ENCODE peak calls at places on chromosome 3, in five cellular contexts. S is G401, P is MCF 10A, A is cardiac fibroblast, H is foreskin fibroblast. M is an unnamed sample.

GRCh38 chr3:15636028-15636709 is 34.6 kb downstream of the BTD start:
- DNase-seq in P (peak; percentile 84), H (peak; percentile 95), S (no peak), A (peak; percentile 90), M (peak; percentile 89)

GRCh38 chr3:10198761-10199688 is 34.3 kb downstream of the IRAK2 start:
- DNase-seq in A (peak; percentile 71), H (no peak), S (no peak), P (peak; percentile 85), M (no peak)

GRCh38 chr3:171871392-171872274 is 28.5 kb downstream of the TMEM212 start:
- DNase-seq in S (no peak), P (no peak), H (no peak), A (no peak), M (no peak)

GRCh38 chr3:51671090-51672082 is at the start of gene TEX264:
- DNase-seq in P (peak; percentile 78), A (peak; percentile 90), H (peak; percentile 90), S (peak; percentile 90), M (peak; percentile 88)

GRCh38 chr3:61645148-61645547 is 83.8 kb downstream of the PTPRG start:
- DNase-seq in H (no peak), P (no peak), S (no peak), A (no peak), M (no peak)

GRCh38 chr3:133264920-133265319 is 134.9 kb upstream of the BFSP2 start:
- DNase-seq in H (peak; percentile 66), P (no peak), A (no peak), S (no peak), M (no peak)

GRCh38 chr3:112132975-112133448 is at the start of gene GCSAM:
- DNase-seq in A (no peak), S (no peak), P (peak; percentile 80), H (no peak), M (no peak)

GRCh38 chr3:138479355-138479964 is 45.0 kb downstream of the ESYT3 start:
- DNase-seq in H (peak; percentile 47), S (peak; percentile 20), A (peak; percentile 64), P (peak; percentile 62), M (peak; percentile 30)

GRCh38 chr3:121574449-121574848 is 6.7 kb downstream of the ARGFX start:
- DNase-seq in A (peak; percentile 11), P (peak; percentile 78), H (no peak), S (no peak), M (no peak)

GRCh38 chr3:79690072-79690471 is 77.7 kb downstream of the ROBO1 start:
- DNase-seq in A (no peak), P (no peak), H (no peak), S (no peak), M (no peak)

GRCh38 chr3:134601539-134602439 is 49.0 kb downstream of the KY start:
- DNase-seq in S (peak; percentile 96), H (peak; percentile 63), P (no peak), A (peak; percentile 94), M (no peak)

GRCh38 chr3:188164248-188164687 is 10.3 kb downstream of the LPP start:
- DNase-seq in S (no peak), H (no peak), P (peak; percentile 50), A (no peak), M (no peak)

GRCh38 chr3:14224895-14225294 is 46.3 kb downstream of the LSM3 start:
- DNase-seq in A (peak; percentile 24), S (no peak), P (no peak), H (no peak), M (no peak)

GRCh38 chr3:191136347-191136746 is 62.7 kb upstream of the OSTN start:
- DNase-seq in P (peak; percentile 55), A (peak; percentile 48), S (no peak), H (no peak), M (peak; percentile 6)

GRCh38 chr3:52798978-52799476 is 4.4 kb downstream of the ITIH3 start:
- DNase-seq in S (peak; percentile 8), A (no peak), H (no peak), P (peak; percentile 68), M (no peak)

GRCh38 chr3:72560857-72561675 is 287.2 kb downstream of the SHQ1 start:
- DNase-seq in S (peak; percentile 22), H (no peak), A (no peak), P (no peak), M (no peak)

GRCh38 chr3:188321258-188321657 is 167.3 kb downstream of the LPP start:
- DNase-seq in H (no peak), P (no peak), S (no peak), A (no peak), M (no peak)

GRCh38 chr3:24812116-24812515 is 317.5 kb upstream of the THRB start:
- DNase-seq in H (no peak), A (no peak), S (no peak), P (peak; percentile 8), M (no peak)

GRCh38 chr3:55297706-55298105 is 189.4 kb downstream of the WNT5A start:
- DNase-seq in H (no peak), A (no peak), P (no peak), S (no peak), M (no peak)

GRCh38 chr3:66220066-66220465 is 735 bp upstream of the SLC25A26 start:
- DNase-seq in S (no peak), A (no peak), P (no peak), H (no peak), M (no peak)

GRCh38 chr3:174538116-174538515 is 321.0 kb upstream of the NAALADL2 start:
- DNase-seq in S (no peak), A (no peak), P (no peak), H (no peak), M (no peak)

GRCh38 chr3:153209596-153209995 is 47.6 kb downstream of the RAP2B start:
- DNase-seq in A (peak; percentile 39), S (no peak), H (peak; percentile 89), P (peak; percentile 66), M (peak; percentile 46)

GRCh38 chr3:148226246-148226645 is 471.5 kb upstream of the AGTR1 start:
- DNase-seq in P (peak; percentile 51), A (no peak), H (no peak), S (no peak), M (no peak)

GRCh38 chr3:28791713-28792255 is 443.2 kb upstream of the AZI2 start:
- DNase-seq in A (no peak), P (no peak), H (no peak), S (no peak), M (no peak)

GRCh38 chr3:49911124-49911420 is 7.4 kb upstream of the MST1R start:
- DNase-seq in S (no peak), P (no peak), A (no peak), H (no peak), M (no peak)

GRCh38 chr3:73319179-73319769 is 257.8 kb downstream of the EBLN2 start:
- DNase-seq in P (no peak), A (no peak), S (no peak), H (no peak), M (no peak)

GRCh38 chr3:192570757-192571156 is 156.6 kb downstream of the FGF12 start:
- DNase-seq in A (peak; percentile 13), P (peak; percentile 29), H (no peak), S (peak; percentile 62), M (no peak)

GRCh38 chr3:187264051-187264450 is 27.5 kb downstream of the MASP1 start:
- DNase-seq in S (no peak), H (peak; percentile 78), P (peak; percentile 66), A (peak; percentile 71), M (peak; percentile 90)

GRCh38 chr3:81395739-81396138 is 365.7 kb downstream of the GBE1 start:
- DNase-seq in S (peak; percentile 95), A (no peak), H (no peak), P (no peak), M (no peak)

GRCh38 chr3:195260286-195260905 is 10.6 kb downstream of the XXYLT1 start:
- DNase-seq in P (no peak), A (peak; percentile 13), S (peak; percentile 50), H (no peak), M (no peak)

GRCh38 chr3:111369953-111370352 is 172.0 kb upstream of the CD96 start:
- DNase-seq in H (peak; percentile 23), A (no peak), S (no peak), P (peak; percentile 16), M (no peak)

GRCh38 chr3:53224026-53224425 is 31.8 kb downstream of the TKT start:
- DNase-seq in H (no peak), P (no peak), A (no peak), S (no peak), M (no peak)

GRCh38 chr3:181568248-181568647 is 143.5 kb upstream of the SOX2 start:
- DNase-seq in H (no peak), P (peak; percentile 30), S (no peak), A (no peak), M (no peak)

GRCh38 chr3:108590443-108590842 is 921 bp downstream of the DZIP3 start:
- DNase-seq in H (no peak), A (no peak), P (no peak), S (peak; percentile 51), M (no peak)

GRCh38 chr3:18559323-18559972 is 134.3 kb upstream of the SATB1 start:
- DNase-seq in P (peak; percentile 72), A (peak; percentile 30), H (no peak), S (peak; percentile 2), M (no peak)

GRCh38 chr3:147945968-147946519 is 536.9 kb downstream of the ZIC1 start:
- DNase-seq in S (no peak), A (peak; percentile 93), H (peak; percentile 94), P (peak; percentile 54), M (peak; percentile 93)

GRCh38 chr3:50318615-50319014 is 3.9 kb downstream of the HYAL2 start:
- DNase-seq in H (no peak), S (no peak), A (no peak), P (no peak), M (no peak)

GRCh38 chr3:29185706-29186105 is 95.2 kb upstream of the RBMS3 start:
- DNase-seq in P (no peak), A (no peak), S (no peak), H (no peak), M (no peak)

GRCh38 chr3:137669519-137670060 is 94.5 kb upstream of the SOX14 start:
- DNase-seq in A (no peak), S (no peak), H (no peak), P (no peak), M (no peak)

M was measured in fibroblast of gingiva.